ENCODE peak calls at places on chromosomes 13 and 19, in eight cellular contexts. A is foreskin keratinocyte; G is gastrocnemius medialis; J is colonic mucosa; H is endodermal cell; U is heart right ventricle; C is CD8-positive, alpha-beta T cell; S is OCI-LY7. O is an unnamed sample. For H3K4me1, the result is how much of the 10 kb centered on the place peaks cover.

GRCh38 chr19:43300876-43301765 is 31.8 kb upstream of the PSG9 start:
- DNase-seq in A (no peak), G (no peak), J (no peak), H (no peak), U (no peak), C (no peak), S (no peak), O (no peak)

GRCh38 chr13:35804901-35805300 is 326.3 kb downstream of the DCLK1 start:
- DNase-seq in A (no peak), G (no peak), J (no peak), H (no peak), U (no peak), C (no peak), S (no peak), O (no peak)

GRCh38 chr13:43132911-43133310 is 109.5 kb downstream of the DNAJC15 start:
- DNase-seq in A (no peak), G (no peak), J (no peak), H (no peak), U (no peak), C (no peak), S (peak), O (no peak)

GRCh38 chr13:73521291-73521626 is 462.5 kb downstream of the KLF5 start:
- DNase-seq in A (no peak), G (no peak), J (no peak), H (no peak), U (no peak), C (peak), S (no peak), O (no peak)

GRCh38 chr13:25846227-25846984 is 205.4 kb downstream of the SHISA2 start:
- DNase-seq in A (no peak), G (no peak), J (no peak), H (no peak), U (no peak), C (no peak), S (no peak), O (no peak)

GRCh38 chr13:113914333-113915011 is 50.6 kb upstream of the GAS6 start:
- DNase-seq in A (no peak), G (no peak), J (peak), H (peak), U (no peak), C (no peak), S (no peak), O (peak)

GRCh38 chr13:50732712-50733111 is 110.8 kb downstream of the DLEU7 start:
- DNase-seq in A (peak), G (no peak), J (no peak), H (no peak), U (no peak), C (no peak), S (no peak), O (no peak)

GRCh38 chr13:36981156-36981743 is 17.9 kb downstream of the ALG5 start:
- DNase-seq in A (no peak), G (no peak), J (no peak), H (no peak), U (no peak), C (no peak), S (peak), O (no peak)

GRCh38 chr19:15262011-15262410 is 29.8 kb upstream of the EPHX3 start:
- DNase-seq in A (no peak), G (no peak), J (no peak), H (no peak), U (no peak), C (no peak), S (no peak), O (no peak)

GRCh38 chr13:91540157-91540736 is 141.8 kb downstream of the GPC5 start:
- DNase-seq in A (no peak), G (no peak), J (no peak), H (no peak), U (no peak), C (no peak), S (no peak), O (no peak)

GRCh38 chr19:42284066-42284501 is 15.0 kb downstream of the CIC start:
- DNase-seq in A (no peak), G (peak), J (peak), H (no peak), U (peak), C (peak), S (peak), O (peak)

GRCh38 chr19:49684251-49684982 is 5.0 kb upstream of the ADM5 start:
- DNase-seq in A (no peak), G (no peak), J (no peak), H (peak), U (no peak), C (no peak), S (no peak), O (no peak)

GRCh38 chr13:90416938-90417337 is 930.5 kb upstream of the MIR17HG start:
- DNase-seq in A (no peak), G (no peak), J (no peak), H (no peak), U (no peak), C (no peak), S (no peak), O (no peak)

GRCh38 chr13:19713186-19713965 is 69.4 kb downstream of the PSPC1 start:
- DNase-seq in A (peak), G (no peak), J (no peak), H (no peak), U (no peak), C (no peak), S (no peak), O (no peak)

GRCh38 chr13:39836038-39836437 is 180.6 kb downstream of the COG6 start:
- DNase-seq in A (peak), G (no peak), J (no peak), H (peak), U (no peak), C (no peak), S (no peak), O (no peak)

GRCh38 chr19:58409010-58409790 is 751 bp downstream of the ZNF584 start:
- DNase-seq in A (no peak), G (no peak), J (no peak), H (peak), U (no peak), C (no peak), S (no peak), O (no peak)

GRCh38 chr19:21117041-21117907 is 24.6 kb upstream of the ZNF431 start:
- DNase-seq in A (peak), G (no peak), J (no peak), H (no peak), U (no peak), C (no peak), S (no peak), O (no peak)

GRCh38 chr19:41910240-41910991 is 17.8 kb downstream of the ERFL start:
- DNase-seq in A (no peak), G (no peak), J (no peak), H (no peak), U (no peak), C (no peak), S (no peak), O (no peak)

GRCh38 chr19:58325623-58326022 is 1.2 kb upstream of the ZSCAN22 start:
- DNase-seq in A (peak), G (no peak), J (no peak), H (no peak), U (no peak), C (no peak), S (no peak), O (no peak)

GRCh38 chr13:102141625-102142472 is 260.0 kb downstream of the FGF14 start:
- DNase-seq in A (no peak), G (no peak), J (no peak), H (no peak), U (no peak), C (no peak), S (peak), O (no peak)

GRCh38 chr13:44573790-44574465 is 2.2 kb downstream of the TSC22D1 start:
- DNase-seq in A (no peak), G (peak), J (no peak), H (peak), U (no peak), C (no peak), S (peak), O (no peak)

GRCh38 chr19:47267350-47267759 is 7.3 kb upstream of the INAFM1 start:
- DNase-seq in A (no peak), G (no peak), J (no peak), H (no peak), U (no peak), C (no peak), S (no peak), O (no peak)

GRCh38 chr13:114020750-114021463 is 47.0 kb upstream of the C13orf46 start:
- DNase-seq in A (no peak), G (no peak), J (no peak), H (no peak), U (no peak), C (no peak), S (peak), O (no peak)

GRCh38 chr13:46751811-46752635 is 44.9 kb downstream of the ESD start:
- DNase-seq in A (no peak), G (no peak), J (no peak), H (no peak), U (no peak), C (peak), S (peak), O (no peak)

GRCh38 chr19:50465986-50466771 is 10.1 kb upstream of the EMC10 start:
- DNase-seq in A (no peak), G (no peak), J (peak), H (peak), U (no peak), C (no peak), S (no peak), O (no peak)

GRCh38 chr19:7931221-7932061 is 5.5 kb upstream of the CTXN1 start:
- DNase-seq in A (no peak), G (no peak), J (no peak), H (no peak), U (no peak), C (no peak), S (no peak), O (no peak)

GRCh38 chr19:49939721-49940481 is 10.6 kb upstream of the NUP62 start:
- DNase-seq in A (no peak), G (no peak), J (no peak), H (peak), U (no peak), C (no peak), S (no peak), O (no peak)

GRCh38 chr19:4044927-4045557 is 21.7 kb downstream of the ZBTB7A start:
- DNase-seq in A (no peak), G (no peak), J (no peak), H (peak), U (no peak), C (no peak), S (no peak), O (no peak)

GRCh38 chr13:94968040-94968756 is 255.9 kb upstream of the SOX21 start:
- DNase-seq in A (no peak), G (no peak), J (no peak), H (peak), U (no peak), C (no peak), S (no peak), O (no peak)

GRCh38 chr13:20141238-20142018 is 19.4 kb downstream of the GJA3 start:
- DNase-seq in A (no peak), G (no peak), J (no peak), H (peak), U (peak), C (no peak), S (no peak), O (no peak)

GRCh38 chr19:41914906-41915247 is 13.4 kb downstream of the ERFL start:
- DNase-seq in A (no peak), G (no peak), J (no peak), H (no peak), U (no peak), C (no peak), S (no peak), O (no peak)

GRCh38 chr13:28438598-28439334 is 56.2 kb downstream of the FLT1 start:
- DNase-seq in A (no peak), G (no peak), J (no peak), H (peak), U (no peak), C (no peak), S (no peak), O (no peak)
- H3K4me1 ChIP-seq in A (under half), G (under half), J (under half), H (under half), U (half or more), C (under half), S (under half), O (under half)

DNA sequence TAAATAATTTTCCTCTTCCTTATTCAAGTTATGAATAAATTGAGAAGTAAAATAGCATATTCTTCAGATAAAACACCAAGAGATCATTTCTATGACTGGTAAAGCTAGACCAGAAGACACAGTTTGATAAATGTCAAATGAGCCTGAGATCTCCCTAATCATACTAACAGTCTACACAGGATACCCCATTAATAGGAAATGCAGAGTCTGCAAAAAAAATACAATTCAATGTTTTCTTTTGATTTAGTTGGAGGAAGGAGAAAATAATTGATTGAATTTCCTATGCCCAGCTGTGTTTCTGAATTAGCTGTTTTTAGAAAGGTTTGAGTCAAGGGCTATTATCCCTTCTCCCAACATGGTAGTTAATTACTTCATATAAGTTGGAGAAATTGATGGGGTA is 734.6 kb upstream of the SLITRK1 start:
- DNase-seq in A (no peak), G (no peak), J (no peak), H (no peak), U (no peak), C (no peak), S (no peak), O (no peak)
- TF ChIP-seq CTCF in A (no peak), G (no peak), J (no peak), H (no peak), U (no peak), C (no peak), S (no peak), O (no peak)

GRCh38 chr13:49627831-49628652 is at the start of gene ARL11:
- DNase-seq in A (peak), G (no peak), J (peak), H (peak), U (peak), C (peak), S (peak), O (no peak)

GRCh38 chr13:49630580-49630979 is 2.3 kb downstream of the ARL11 start:
- DNase-seq in A (no peak), G (no peak), J (no peak), H (no peak), U (no peak), C (no peak), S (no peak), O (no peak)

GRCh38 chr13:49632156-49632555 is 3.8 kb downstream of the ARL11 start:
- DNase-seq in A (no peak), G (no peak), J (no peak), H (no peak), U (no peak), C (no peak), S (no peak), O (no peak)

GRCh38 chr13:49629947-49630346 is 1.6 kb downstream of the ARL11 start:
- DNase-seq in A (no peak), G (no peak), J (no peak), H (no peak), U (no peak), C (no peak), S (peak), O (no peak)

DNA sequence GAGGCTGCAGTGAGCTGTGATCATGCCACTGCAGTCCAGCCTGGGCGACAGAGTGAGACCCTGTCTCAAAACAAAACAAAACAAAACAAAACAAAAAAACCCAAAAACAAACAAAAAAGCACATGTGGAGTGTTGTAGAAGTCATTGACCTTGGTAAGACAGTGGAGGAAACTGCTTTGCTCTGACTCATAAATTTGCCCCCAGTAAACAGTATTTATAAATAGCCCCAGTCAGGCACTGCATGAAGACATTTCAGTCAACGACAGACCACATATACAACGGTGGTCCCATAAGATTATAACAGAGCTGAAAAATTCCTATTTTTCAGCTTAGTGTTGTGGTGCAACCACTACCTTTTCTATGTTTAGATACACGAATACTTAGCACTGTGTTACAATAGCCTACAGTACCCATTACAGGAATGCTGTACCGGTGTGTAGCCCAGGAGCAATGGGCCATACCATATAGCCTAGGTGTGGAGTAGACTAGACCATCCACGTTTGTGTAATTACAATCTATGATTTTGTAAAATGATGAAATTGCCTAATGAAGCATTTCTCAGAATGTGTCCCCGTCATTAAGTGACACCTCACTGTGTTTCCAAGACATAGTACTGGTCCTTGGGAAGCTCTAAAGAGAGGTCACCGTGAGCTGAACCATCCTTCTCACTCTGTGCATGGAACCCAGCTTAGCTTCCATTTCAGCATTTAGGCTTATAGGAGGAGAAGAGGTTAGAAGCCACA is 1.1 kb downstream of the ARL11 start:
- DNase-seq in A (no peak), G (no peak), J (no peak), H (no peak), U (no peak), C (no peak), S (peak), O (no peak)
- H3K27ac ChIP-seq in A (no peak), G (no peak), J (no peak), H (no peak), U (peak), C (no peak), S (peak), O (no peak)

GRCh38 chr19:13008926-13009787 is 13.9 kb downstream of the NFIX start:
- DNase-seq in A (no peak), G (no peak), J (no peak), H (peak), U (no peak), C (no peak), S (no peak), O (no peak)
- H3K4me1 ChIP-seq in A (under half), G (half or more), J (under half), H (under half), U (half or more), C (under half), S (under half), O (half or more)

GRCh38 chr13:41944635-41945401 is 16.1 kb downstream of the VWA8 start:
- DNase-seq in A (no peak), G (no peak), J (no peak), H (no peak), U (no peak), C (no peak), S (no peak), O (no peak)

GRCh38 chr13:41939403-41939802 is 21.5 kb downstream of the VWA8 start:
- DNase-seq in A (no peak), G (no peak), J (no peak), H (no peak), U (no peak), C (no peak), S (no peak), O (no peak)

GRCh38 chr13:41944229-41944628 is 16.7 kb downstream of the VWA8 start:
- DNase-seq in A (no peak), G (no peak), J (no peak), H (no peak), U (no peak), C (no peak), S (no peak), O (no peak)

GRCh38 chr13:41941174-41941573 is 19.7 kb downstream of the VWA8 start:
- DNase-seq in A (no peak), G (no peak), J (no peak), H (no peak), U (no peak), C (no peak), S (no peak), O (no peak)

GRCh38 chr13:41942462-41943094 is 18.3 kb downstream of the VWA8 start:
- DNase-seq in A (no peak), G (no peak), J (no peak), H (peak), U (no peak), C (no peak), S (peak), O (no peak)
- TF ChIP-seq CTCF in A (peak), G (no peak), J (peak), H (peak), U (no peak), C (no peak), S (peak), O (no peak)

DNA sequence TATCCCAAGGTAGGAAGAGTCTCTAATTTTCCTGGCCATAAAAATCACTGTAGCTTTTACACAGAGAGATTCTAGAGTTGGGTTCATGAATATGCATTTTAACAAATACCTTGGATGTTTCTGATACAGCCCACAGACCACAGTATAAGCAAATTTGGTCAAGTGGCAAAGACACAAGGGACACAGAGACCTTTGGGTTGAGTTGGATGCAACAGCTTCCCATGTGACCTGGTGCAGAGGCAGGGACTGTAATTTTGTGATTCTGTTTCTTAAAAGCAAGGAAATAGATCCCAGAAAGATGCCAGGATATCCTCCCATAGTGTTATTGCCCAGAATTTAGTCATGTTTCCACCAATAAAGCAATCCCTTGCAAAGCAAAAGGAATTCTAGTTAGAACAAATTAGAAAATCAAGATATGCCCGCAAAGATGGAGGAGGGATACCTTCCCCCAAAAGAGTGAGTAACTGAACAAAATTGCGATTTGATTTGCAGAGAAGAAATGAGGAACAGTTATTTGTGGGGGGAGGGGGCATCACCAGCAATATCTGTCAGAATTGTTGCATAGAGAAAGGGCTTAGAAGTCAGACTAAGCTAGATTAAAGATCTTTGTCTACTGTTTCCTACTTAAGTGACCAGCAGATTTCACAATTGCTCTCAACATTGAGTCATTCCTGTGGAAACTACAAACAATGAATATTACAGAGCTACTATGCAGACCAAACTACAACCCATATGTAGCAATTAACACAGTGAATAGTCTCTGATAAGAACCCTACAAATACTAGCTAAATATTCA is 27.2 kb downstream of the FPR3 start:
- DNase-seq in A (no peak), G (no peak), J (no peak), H (no peak), U (no peak), C (no peak), S (no peak), O (no peak)
- H3K27ac ChIP-seq in A (no peak), G (no peak), J (no peak), H (no peak), U (no peak), C (no peak), S (no peak), O (no peak)

GRCh38 chr13:33116321-33117010 is 100.2 kb downstream of the KL start:
- DNase-seq in A (no peak), G (no peak), J (no peak), H (no peak), U (no peak), C (no peak), S (no peak), O (no peak)
- H3K4me1 ChIP-seq in A (under half), G (under half), J (under half), H (under half), U (under half), C (under half), S (under half), O (under half)